ENCODE peak calls at places on chromosomes 5 and 9, in four cellular contexts. T is foreskin fibroblast, E is HCEC 1CT, G is GM10248. N is an unnamed sample.

GRCh38 chr9:113349434-113350337 is at the start of gene BSPRY:
- DNase-seq in T (no peak), E (no peak), G (peak; percentile 62), N (peak; percentile 63)

GRCh38 chr5:32126691-32127090 is 47.4 kb downstream of the GOLPH3 start:
- DNase-seq in T (peak; percentile 14), E (no peak), G (no peak), N (no peak)

GRCh38 chr9:126016579-126017290 is 269.6 kb downstream of the PBX3 start:
- DNase-seq in T (no peak), E (no peak), G (no peak), N (no peak)

GRCh38 chr5:134649163-134649916 is 755 bp downstream of the SEC24A start:
- DNase-seq in T (peak; percentile 24), E (peak; percentile 3), G (no peak), N (peak; percentile 45)

GRCh38 chr9:130692365-130692764 is 1.2 kb upstream of the EXOSC2 start:
- DNase-seq in T (peak; percentile 25), E (no peak), G (no peak), N (no peak)

GRCh38 chr5:41510176-41510831 is at the start of gene PLCXD3:
- DNase-seq in T (peak; percentile 12), E (peak; percentile 45), G (no peak), N (peak; percentile 22)

GRCh38 chr5:178581621-178582020 is 8.6 kb downstream of the COL23A1 start:
- DNase-seq in T (no peak), E (no peak), G (no peak), N (no peak)

GRCh38 chr5:72451771-72452505 is 55.3 kb downstream of the ZNF366 start:
- DNase-seq in T (peak; percentile 93), E (peak; percentile 36), G (peak; percentile 70), N (peak; percentile 25)

GRCh38 chr9:78187763-78188495 is 47.9 kb upstream of the CEP78 start:
- DNase-seq in T (no peak), E (no peak), G (no peak), N (no peak)

GRCh38 chr5:96322217-96322616 is 110.8 kb downstream of the PCSK1 start:
- DNase-seq in T (no peak), E (no peak), G (no peak), N (no peak)

GRCh38 chr9:4936277-4936676 is 48.8 kb upstream of the JAK2 start:
- DNase-seq in T (no peak), E (no peak), G (peak; percentile 35), N (no peak)

GRCh38 chr5:57032151-57032551 is 80.2 kb upstream of the MIER3 start:
- DNase-seq in T (no peak), E (no peak), G (no peak), N (peak; percentile 71)

GRCh38 chr9:103533318-103533717 is 538.2 kb downstream of the CYLC2 start:
- DNase-seq in T (no peak), E (no peak), G (no peak), N (no peak)

GRCh38 chr9:4344946-4345345 is 45.1 kb upstream of the GLIS3 start:
- DNase-seq in T (no peak), E (no peak), G (no peak), N (no peak)

GRCh38 chr5:140037012-140037411 is 6.1 kb downstream of the NRG2 start:
- DNase-seq in T (no peak), E (no peak), G (no peak), N (no peak)

GRCh38 chr5:111954516-111955337 is 197.7 kb upstream of the NREP start:
- DNase-seq in T (peak; percentile 60), E (peak; percentile 38), G (peak; percentile 20), N (no peak)

GRCh38 chr5:52783226-52783959 is 4.3 kb upstream of the ITGA1 start:
- DNase-seq in T (peak; percentile 84), E (peak; percentile 69), G (no peak), N (no peak)

GRCh38 chr9:137959641-137960411 is 82.2 kb downstream of the CACNA1B start:
- DNase-seq in T (no peak), E (no peak), G (no peak), N (no peak)

GRCh38 chr9:9771314-9771713 is 841.5 kb downstream of the PTPRD start:
- DNase-seq in T (no peak), E (no peak), G (no peak), N (no peak)

GRCh38 chr9:123003467-123003866 is 30.0 kb upstream of the GPR21 start:
- DNase-seq in T (peak; percentile 31), E (peak; percentile 45), G (no peak), N (no peak)

GRCh38 chr9:114216081-114216480 is 60.7 kb downstream of the COL27A1 start:
- DNase-seq in T (peak; percentile 66), E (no peak), G (no peak), N (no peak)

GRCh38 chr9:137014166-137014565 is 13.9 kb downstream of the ABCA2 start:
- DNase-seq in T (no peak), E (no peak), G (no peak), N (no peak)

GRCh38 chr5:176891331-176891958 is 7.7 kb downstream of the HK3 start:
- DNase-seq in T (no peak), E (no peak), G (no peak), N (no peak)

GRCh38 chr5:135916638-135917263 is 21.1 kb upstream of the IL9 start:
- DNase-seq in T (peak; percentile 17), E (no peak), G (no peak), N (no peak)

GRCh38 chr9:85741112-85741874 is 461 bp downstream of the AGTPBP1 start:
- DNase-seq in T (no peak), E (no peak), G (peak; percentile 59), N (peak; percentile 51)

GRCh38 chr5:26553079-26553478 is 485.3 kb downstream of the CDH9 start:
- DNase-seq in T (no peak), E (peak; percentile 76), G (no peak), N (no peak)